ENCODE peak calls at places on chromosomes 13 and 19, in seven cellular contexts. S is lower leg skin, E is mammary epithelial cell, J is epithelial cell of esophagus, K is cardiac fibroblast, C is left lung, G is choroid plexus epithelial cell. D is an unnamed sample.

GRCh38 chr13:27379694-27380596 is 44.5 kb upstream of the GTF3A start:
- DNase-seq in E (peak; percentile 49), G (peak; percentile 54), C (no peak), S (peak; percentile 92), J (peak; percentile 66), K (peak; percentile 54), D (no peak)

GRCh38 chr13:25300861-25301346 is 521 bp upstream of the NUP58 start:
- DNase-seq in G (peak; percentile 24), K (no peak), J (no peak), E (no peak), S (peak; percentile 83), C (peak; percentile 38), D (no peak)

GRCh38 chr19:33047422-33047821 is 17.3 kb downstream of the RHPN2 start:
- DNase-seq in E (peak; percentile 96), C (peak; percentile 70), J (peak; percentile 96), K (no peak), G (no peak), S (no peak), D (no peak)

GRCh38 chr13:75554981-75555380 is 5.4 kb downstream of the UCHL3 start:
- DNase-seq in C (no peak), S (no peak), K (no peak), G (no peak), E (no peak), J (peak; percentile 56), D (no peak)

GRCh38 chr13:47628666-47629065 is 372.4 kb downstream of the SUCLA2 start:
- DNase-seq in S (no peak), G (no peak), C (no peak), J (peak; percentile 24), E (peak; percentile 74), K (no peak), D (no peak)

GRCh38 chr19:37227996-37228395 is 10.0 kb downstream of the ZNF383 start:
- DNase-seq in K (no peak), G (peak; percentile 22), E (no peak), C (no peak), J (peak; percentile 34), S (no peak), D (peak; percentile 31)

GRCh38 chr19:58252102-58252685 is 23.5 kb downstream of the ZNF544 start:
- DNase-seq in G (no peak), K (no peak), J (no peak), E (peak; percentile 23), S (no peak), C (no peak), D (no peak)

GRCh38 chr13:95677564-95678386 is 836 bp downstream of the DNAJC3 start:
- DNase-seq in S (peak; percentile 92), K (peak; percentile 17), G (peak; percentile 34), C (peak; percentile 68), E (peak; percentile 28), J (peak; percentile 32), D (no peak)

GRCh38 chr19:54364775-54365257 is at the start of gene LAIR1:
- DNase-seq in K (no peak), E (no peak), S (no peak), J (no peak), G (no peak), C (peak; percentile 63), D (peak; percentile 97)

GRCh38 chr19:54154603-54155345 is 4.7 kb downstream of the LENG1 start:
- DNase-seq in S (no peak), C (no peak), J (no peak), E (no peak), G (no peak), K (no peak), D (no peak)

GRCh38 chr19:56106397-56106849 is 14.7 kb downstream of the ZNF787 start:
- DNase-seq in S (no peak), G (no peak), K (no peak), E (no peak), C (no peak), J (no peak), D (no peak)
- H3K4me3 ChIP-seq in S (no peak overlapping the region), G (no peak overlapping the region), K (no peak overlapping the region), E (no peak overlapping the region), C (no peak overlapping the region), J (no peak overlapping the region), D (no peak overlapping the region)

DNA sequence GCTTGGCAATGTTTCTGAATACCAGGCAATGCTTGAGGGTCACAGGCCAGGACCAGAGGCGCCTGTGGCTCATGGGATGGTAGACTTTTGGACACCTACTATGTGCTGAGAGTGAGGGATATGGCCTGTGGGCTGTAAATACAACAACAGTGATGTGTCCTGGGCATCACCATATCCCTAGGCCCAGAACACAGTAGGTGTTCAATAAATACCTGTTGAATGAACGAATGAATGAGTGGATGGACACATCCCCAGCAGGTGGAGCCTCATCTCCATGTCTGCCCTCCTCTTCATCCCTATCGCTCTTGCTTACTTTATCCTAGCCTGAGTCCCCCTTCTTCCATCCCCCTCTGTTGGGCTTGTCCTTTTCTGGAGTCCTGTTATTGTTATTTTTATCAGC is 16.5 kb upstream of the NANOS2 start:
- DNase-seq in J (no peak), G (no peak), C (no peak), K (no peak), E (no peak), S (no peak), D (no peak)
- H3K4me3 ChIP-seq in J (no peak overlapping the region), G (no peak overlapping the region), C (no peak overlapping the region), K (no peak overlapping the region), E (no peak overlapping the region), S (no peak overlapping the region), D (no peak overlapping the region)

DNA sequence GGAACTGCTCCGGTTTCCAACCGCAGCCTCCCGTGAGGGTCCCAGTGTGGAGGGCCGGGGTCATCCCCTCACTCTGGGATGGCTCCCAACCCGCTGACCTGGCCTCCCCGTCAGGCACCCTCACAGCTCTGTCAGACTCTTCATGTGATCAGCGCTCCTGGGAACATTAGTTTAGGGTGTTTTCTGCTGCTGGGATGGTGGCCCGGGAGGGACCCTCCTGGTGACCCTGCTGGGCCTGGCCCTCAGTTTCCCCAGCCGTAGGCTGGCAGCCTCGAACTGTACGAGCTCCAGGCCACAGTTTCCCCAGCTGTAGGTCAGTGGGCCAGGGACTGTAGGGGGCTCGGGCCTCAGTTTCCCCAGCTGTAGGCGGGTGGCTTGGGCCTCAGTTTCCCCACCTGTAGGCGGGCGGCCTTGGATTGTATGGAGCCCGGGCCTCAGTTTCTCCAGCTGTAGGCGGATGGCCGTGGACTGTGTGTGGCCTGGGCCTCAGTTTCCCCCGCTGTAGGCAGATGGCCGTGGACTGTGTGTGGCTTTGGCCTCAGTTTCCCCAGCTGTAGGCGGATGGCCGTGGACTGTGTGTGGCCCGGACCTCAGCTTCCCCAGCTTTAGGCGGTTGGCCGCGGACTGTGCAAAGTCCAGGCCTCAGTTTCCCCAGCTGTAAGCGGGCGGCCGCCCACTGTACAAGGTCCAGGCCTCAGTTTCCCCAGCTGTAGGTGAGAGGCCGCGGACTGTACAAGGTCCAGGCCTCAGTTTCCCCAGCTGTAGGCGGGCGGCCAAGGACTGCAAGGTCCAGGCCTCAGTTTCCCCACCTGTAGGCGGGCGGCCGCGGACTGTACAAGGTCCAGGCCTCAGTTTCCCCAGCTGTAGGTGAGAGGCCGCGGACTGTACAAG is 1.3 kb upstream of the PTBP1 start:
- DNase-seq in C (no peak), J (no peak), E (no peak), G (no peak), K (no peak), S (no peak), D (no peak)
- H3K4me3 ChIP-seq in C (peak overlapping the region; percentile 71), J (peak overlapping the region; percentile 79), E (peak overlapping the region; percentile 82), G (peak overlapping the region; percentile 72), K (peak overlapping the region; percentile 66), S (peak overlapping the region; percentile 53), D (peak overlapping the region; percentile 59)

DNA sequence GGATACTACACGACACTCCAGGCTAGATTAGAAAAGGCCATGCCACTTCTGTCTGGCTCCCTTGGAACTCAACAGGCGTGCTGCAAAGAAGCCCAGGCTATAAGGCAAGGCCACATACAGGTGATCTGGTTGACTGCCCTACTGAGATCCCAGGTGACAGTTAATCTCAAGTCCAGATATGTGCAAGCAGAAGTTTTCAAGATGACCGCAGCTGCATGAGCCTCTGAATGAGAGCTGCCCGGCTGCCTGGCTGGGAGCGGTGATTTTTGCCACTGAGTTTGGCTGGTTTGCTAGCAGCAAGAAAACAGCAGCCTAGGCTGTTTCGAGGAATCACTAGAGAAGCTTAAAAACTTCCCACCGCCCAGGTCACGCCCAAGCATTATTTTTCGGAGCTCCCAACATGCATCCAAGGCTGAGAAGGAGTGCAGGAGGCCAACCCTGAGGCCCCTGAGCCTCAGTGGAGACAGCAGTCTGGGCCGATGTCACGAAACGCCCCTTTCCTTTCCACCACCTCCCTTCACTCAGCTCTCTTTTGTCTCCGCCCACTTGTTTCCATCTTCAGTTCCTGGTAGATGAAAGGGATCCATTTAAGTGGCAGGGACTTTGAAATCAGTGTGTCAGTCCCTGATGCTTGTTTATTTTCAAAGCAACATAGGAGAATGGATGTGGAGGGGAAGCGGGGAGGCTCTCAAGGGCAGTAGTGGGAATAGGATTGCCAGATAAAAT is 13.9 kb upstream of the URI1 start:
- DNase-seq in G (no peak), C (no peak), E (no peak), K (no peak), J (no peak), S (no peak), D (no peak)
- H3K4me3 ChIP-seq in G (peak overlapping the region; percentile 11), C (no peak overlapping the region), E (no peak overlapping the region), K (no peak overlapping the region), J (no peak overlapping the region), S (no peak overlapping the region), D (no peak overlapping the region)

DNA sequence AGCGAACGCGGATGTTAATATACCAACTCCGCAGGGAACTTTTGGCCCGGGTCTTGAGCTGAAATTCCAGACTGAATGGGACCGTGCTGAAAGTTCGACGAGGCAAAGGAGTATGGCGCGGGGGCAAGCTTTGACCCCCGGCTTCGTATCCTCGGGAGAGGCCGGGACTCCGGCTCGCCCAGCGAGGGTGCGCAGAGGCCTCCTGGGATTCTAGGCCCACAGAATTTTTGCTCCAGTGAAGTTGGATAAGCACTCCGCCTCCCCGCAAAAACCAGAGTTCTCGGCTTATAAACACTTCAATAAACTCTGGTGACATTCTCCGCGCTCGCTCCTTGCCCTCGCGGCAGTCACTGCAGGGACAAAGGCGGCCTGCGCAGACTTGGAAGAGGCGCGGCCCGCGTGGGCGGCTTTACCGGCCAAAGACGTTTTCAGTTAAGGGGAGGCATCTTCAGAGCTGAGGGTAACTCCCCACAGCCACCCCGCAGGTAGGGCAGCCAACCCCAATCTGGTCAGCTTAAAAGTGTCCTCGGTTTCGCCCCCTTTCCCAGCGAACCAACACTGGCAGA is 112.6 kb downstream of the KCNRG start:
- DNase-seq in K (no peak), S (no peak), J (no peak), C (no peak), E (no peak), G (peak; percentile 19), D (no peak)
- H3K4me3 ChIP-seq in K (peak overlapping the region; percentile 39), S (peak overlapping the region; percentile 9), J (peak overlapping the region; percentile 1), C (peak overlapping the region; percentile 28), E (no peak overlapping the region), G (peak overlapping the region; percentile 62), D (no peak overlapping the region)

DNA sequence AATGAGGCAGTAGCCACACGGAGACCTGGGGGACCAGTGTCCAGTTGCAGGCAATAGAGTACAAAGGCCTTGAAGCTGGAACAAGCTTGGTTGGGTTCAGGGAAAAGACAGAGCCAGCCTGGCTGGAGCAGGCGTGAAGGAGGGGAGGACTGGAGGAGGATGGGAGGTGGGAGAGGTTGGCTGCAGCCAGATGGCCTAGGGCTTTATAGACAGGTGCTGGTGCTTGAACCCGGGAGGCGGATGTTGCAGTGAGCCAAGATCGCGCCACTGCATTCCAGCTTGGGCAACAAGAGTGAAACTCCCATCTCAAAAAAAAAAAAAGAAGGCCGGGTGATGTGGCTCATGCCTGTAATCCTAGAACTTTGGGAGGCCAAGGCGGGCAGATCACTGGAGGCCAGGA is 1.7 kb downstream of the SPINT2 start:
- DNase-seq in E (peak; percentile 52), J (peak; percentile 48), G (no peak), C (peak; percentile 49), S (no peak), K (no peak), D (no peak)
- H3K4me3 ChIP-seq in E (peak overlapping the region; percentile 95), J (peak overlapping the region; percentile 99), G (no peak overlapping the region), C (peak overlapping the region; percentile 73), S (no peak overlapping the region), K (no peak overlapping the region), D (no peak overlapping the region)

D was measured in HL-60.